ENCODE peak calls at places on chromosomes 11 and 22, in seven cellular contexts. A, D, Z, U, P, M and V are unnamed samples.
A peak's percentile ranks its signal among the peaks of the same experiment; 100 is the strongest.

GRCh38 chr11:124793466-124794278 is 6.5 kb downstream of the MSANTD2 start:
- DNase-seq in P (peak; percentile 67), D (no peak), Z (no peak), A (peak; percentile 5), U (peak; percentile 4), M (no peak), V (peak; percentile 26)

GRCh38 chr11:131854391-131854790 is 484.0 kb downstream of the NTM start:
- DNase-seq in D (no peak), Z (no peak), M (no peak), A (no peak), P (no peak), U (no peak), V (no peak)

GRCh38 chr11:110471315-110471714 is 41.6 kb downstream of the FDX1 start:
- DNase-seq in Z (no peak), P (no peak), M (no peak), U (no peak), A (no peak), D (no peak), V (no peak)

GRCh38 chr22:50061141-50061823 is 3.2 kb upstream of the TTLL8 start:
- DNase-seq in D (no peak), Z (no peak), U (no peak), P (no peak), M (no peak), A (no peak), V (no peak)

GRCh38 chr11:114291847-114292680 is 4.1 kb upstream of the NNMT start:
- DNase-seq in U (no peak), Z (no peak), A (no peak), P (no peak), M (peak; percentile 86), D (no peak), V (no peak)

GRCh38 chr11:75313457-75314272 is 37.8 kb downstream of the ARRB1 start:
- DNase-seq in M (no peak), A (no peak), Z (no peak), P (no peak), U (peak; percentile 72), D (peak; percentile 54), V (no peak)

GRCh38 chr11:123195182-123196059 is at the start of gene CLMP:
- DNase-seq in M (no peak), D (peak; percentile 84), U (no peak), P (no peak), Z (no peak), A (no peak), V (no peak)

GRCh38 chr22:50169774-50170341 is 673 bp upstream of the PANX2 start:
- DNase-seq in A (no peak), P (peak; percentile 62), U (peak; percentile 6), D (no peak), Z (no peak), M (no peak), V (peak; percentile 43)

GRCh38 chr22:36143956-36144355 is 16.6 kb downstream of the APOL3 start:
- DNase-seq in A (no peak), U (no peak), Z (no peak), D (no peak), P (no peak), M (no peak), V (no peak)

GRCh38 chr11:1750481-1750839 is at the start of gene IFITM10:
- DNase-seq in P (no peak), Z (no peak), M (no peak), A (no peak), U (no peak), D (no peak), V (no peak)

GRCh38 chr11:44028401-44028800 is 19.4 kb upstream of the ACCSL start:
- DNase-seq in M (no peak), U (no peak), P (no peak), A (no peak), Z (no peak), D (peak; percentile 46), V (no peak)

GRCh38 chr11:1825039-1825740 is 9.6 kb upstream of the SYT8 start:
- DNase-seq in A (no peak), P (no peak), U (no peak), M (no peak), D (no peak), Z (no peak), V (no peak)

GRCh38 chr11:45150301-45150700 is 3.9 kb downstream of the PRDM11 start:
- DNase-seq in U (no peak), P (no peak), M (no peak), A (no peak), Z (no peak), D (no peak), V (no peak)

GRCh38 chr22:46033256-46034200 is 56.6 kb upstream of the WNT7B start:
- DNase-seq in M (no peak), A (no peak), P (no peak), U (no peak), D (peak; percentile 13), Z (no peak), V (no peak)

GRCh38 chr11:76512851-76513653 is 68.2 kb downstream of the EMSY start:
- DNase-seq in M (no peak), U (no peak), A (no peak), D (no peak), Z (no peak), P (peak; percentile 41), V (no peak)

GRCh38 chr11:86035164-86035563 is 33.7 kb downstream of the PICALM start:
- DNase-seq in A (no peak), U (no peak), M (no peak), D (no peak), P (no peak), Z (no peak), V (no peak)

GRCh38 chr11:62922653-62923371 is 1.6 kb upstream of the CHRM1 start:
- DNase-seq in U (no peak), M (no peak), P (no peak), Z (no peak), A (no peak), D (no peak), V (no peak)

GRCh38 chr11:64144587-64145295 is 21.2 kb downstream of the MACROD1 start:
- DNase-seq in D (no peak), A (no peak), P (no peak), M (no peak), Z (no peak), U (peak; percentile 51), V (no peak)

GRCh38 chr22:42862045-42862734 is 5.1 kb upstream of the ARFGAP3 start:
- DNase-seq in Z (no peak), P (no peak), M (peak; percentile 68), D (no peak), U (no peak), A (no peak), V (no peak)

GRCh38 chr11:129434641-129435498 is 59.2 kb downstream of the BARX2 start:
- DNase-seq in D (no peak), U (peak; percentile 90), A (no peak), Z (no peak), M (no peak), P (no peak), V (no peak)

GRCh38 chr11:45518096-45518852 is 147.1 kb downstream of the CHST1 start:
- DNase-seq in M (no peak), Z (no peak), P (no peak), D (no peak), A (no peak), U (no peak), V (no peak)

GRCh38 chr11:32852142-32852541 is 22.4 kb downstream of the PRRG4 start:
- DNase-seq in A (no peak), M (no peak), D (no peak), P (no peak), Z (no peak), U (no peak), V (no peak)